ENCODE peak calls at places on chromosomes 11 and 22, in nine cellular contexts. U is GM12865, Y is colonic mucosa, H is nephron progenitor cell, P is fibroblast of mammary gland, O is Peyer's patch, A is psoas muscle, Z is choroid plexus epithelial cell, D is thoracic aorta. R is an unnamed sample.

GRCh38 chr11:128551641-128552335 is 35.6 kb downstream of the ETS1 start:
- DNase-seq in A (no peak), O (peak), P (peak), Y (no peak), Z (no peak), U (peak), D (no peak), H (no peak), R (no peak)

GRCh38 chr11:36098046-36098445 is 154.2 kb downstream of the LDLRAD3 start:
- DNase-seq in H (no peak), Y (no peak), P (no peak), Z (no peak), A (no peak), D (no peak), U (no peak), O (no peak), R (no peak)

GRCh38 chr11:9756461-9756860 is 92.6 kb downstream of the SWAP70 start:
- DNase-seq in A (no peak), P (no peak), O (no peak), Y (no peak), Z (no peak), U (no peak), D (no peak), H (no peak), R (no peak)

GRCh38 chr11:17351510-17352176 is at the start of gene NCR3LG1:
- DNase-seq in Z (peak), U (peak), Y (peak), P (peak), A (peak), H (peak), D (peak), O (peak), R (no peak)

GRCh38 chr11:102318469-102318868 is 1.2 kb downstream of the BIRC3 start:
- DNase-seq in A (no peak), H (no peak), Y (no peak), D (no peak), U (peak), P (peak), Z (no peak), O (peak), R (no peak)

GRCh38 chr22:32684148-32684821 is 117.2 kb upstream of the TIMP3 start:
- DNase-seq in D (no peak), U (no peak), Z (no peak), O (no peak), P (no peak), H (no peak), A (no peak), Y (no peak), R (no peak)

GRCh38 chr11:3933165-3933628 is 77.7 kb downstream of the STIM1 start:
- DNase-seq in H (no peak), Z (no peak), Y (no peak), U (no peak), D (no peak), O (no peak), A (no peak), P (no peak), R (no peak)

GRCh38 chr22:22928666-22929380 is 41.2 kb downstream of the IGLL5 start:
- DNase-seq in P (peak), D (no peak), Y (peak), O (peak), U (peak), H (no peak), Z (peak), A (peak), R (no peak)

GRCh38 chr22:20771918-20772625 is 1.8 kb upstream of the SERPIND1 start:
- DNase-seq in Y (no peak), H (peak), A (no peak), P (no peak), U (no peak), Z (no peak), D (no peak), O (no peak), R (no peak)
- TF ChIP-seq CTCF in Y (no peak), H (peak), A (no peak), P (no peak), U (no peak), Z (peak), D (no peak), O (no peak), R (peak)

GRCh38 chr22:44089717-44090570 is 65.8 kb downstream of the PARVB start:
- DNase-seq in Y (no peak), H (no peak), P (no peak), Z (no peak), O (no peak), U (no peak), A (peak), D (no peak), R (peak)

GRCh38 chr22:44084044-44084772 is 60.1 kb downstream of the PARVB start:
- DNase-seq in Z (no peak), A (peak), H (no peak), P (no peak), Y (no peak), O (no peak), D (no peak), U (no peak), R (no peak)

GRCh38 chr22:44088976-44089570 is 65.0 kb downstream of the PARVB start:
- DNase-seq in Y (no peak), U (no peak), Z (no peak), D (no peak), H (no peak), O (no peak), P (peak), A (peak), R (no peak)

GRCh38 chr22:44086759-44087158 is 62.7 kb downstream of the PARVB start:
- DNase-seq in O (no peak), P (no peak), U (no peak), D (no peak), A (no peak), Y (no peak), H (no peak), Z (no peak), R (no peak)

DNA sequence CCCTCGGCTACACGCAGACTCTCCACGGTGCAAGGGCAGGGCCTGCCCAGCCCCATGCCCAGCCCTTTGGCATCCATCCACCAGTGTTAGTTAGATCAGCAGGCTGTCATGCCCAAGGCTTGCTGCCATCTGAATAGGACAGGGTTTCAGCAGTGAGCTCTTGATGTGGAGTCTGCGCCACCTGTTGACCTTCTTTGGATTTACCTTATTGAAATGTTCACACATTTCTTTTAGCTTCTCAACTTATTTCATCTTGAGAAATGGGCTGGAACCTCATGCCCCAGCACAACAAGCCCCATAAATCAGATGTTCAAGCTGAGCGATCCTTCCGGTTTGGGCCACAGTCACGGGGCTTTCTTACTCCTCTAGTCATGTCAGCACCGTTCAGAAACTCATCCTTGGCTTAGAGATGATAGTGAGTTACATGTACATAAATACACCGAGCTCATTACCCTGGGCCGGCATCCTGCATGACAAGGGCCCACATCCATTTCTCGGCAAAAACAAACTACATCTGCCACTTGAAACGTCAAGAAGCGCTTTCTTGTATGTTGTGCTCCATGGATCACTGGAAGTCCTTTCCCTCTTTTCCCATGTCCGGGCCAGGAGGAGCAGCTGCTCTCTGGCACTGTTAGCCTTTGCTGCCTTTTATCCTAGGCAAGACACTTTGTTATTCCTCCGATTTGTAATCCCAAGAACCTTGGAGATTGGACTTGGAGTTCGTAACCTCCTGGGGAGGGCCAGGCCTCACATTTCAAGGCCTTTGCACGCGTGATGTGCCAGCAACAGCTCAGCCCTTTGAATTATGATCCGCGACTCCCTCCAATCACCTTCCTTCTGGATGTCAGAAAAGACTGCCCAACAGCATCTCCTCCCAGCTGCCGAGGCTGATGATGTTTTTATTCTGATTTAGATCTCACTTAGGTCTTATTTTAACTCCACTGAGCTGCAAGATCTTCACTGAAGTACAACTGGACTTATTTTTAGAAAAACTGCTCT is 61.9 kb downstream of the PARVB start:
- DNase-seq in H (peak), Z (peak), Y (peak), D (no peak), U (peak), A (peak), O (peak), P (peak), R (no peak)
- TF ChIP-seq CTCF in H (peak), Z (peak), Y (peak), D (no peak), U (peak), A (peak), O (no peak), P (peak), R (peak)

GRCh38 chr11:68002575-68002942 is 1.3 kb downstream of the UNC93B1 start:
- DNase-seq in O (no peak), P (no peak), U (peak), Z (no peak), H (no peak), Y (no peak), A (peak), D (no peak), R (no peak)
- TF ChIP-seq CTCF in O (no peak), P (no peak), U (no peak), Z (no peak), H (no peak), Y (no peak), A (no peak), D (no peak), R (no peak)

DNA sequence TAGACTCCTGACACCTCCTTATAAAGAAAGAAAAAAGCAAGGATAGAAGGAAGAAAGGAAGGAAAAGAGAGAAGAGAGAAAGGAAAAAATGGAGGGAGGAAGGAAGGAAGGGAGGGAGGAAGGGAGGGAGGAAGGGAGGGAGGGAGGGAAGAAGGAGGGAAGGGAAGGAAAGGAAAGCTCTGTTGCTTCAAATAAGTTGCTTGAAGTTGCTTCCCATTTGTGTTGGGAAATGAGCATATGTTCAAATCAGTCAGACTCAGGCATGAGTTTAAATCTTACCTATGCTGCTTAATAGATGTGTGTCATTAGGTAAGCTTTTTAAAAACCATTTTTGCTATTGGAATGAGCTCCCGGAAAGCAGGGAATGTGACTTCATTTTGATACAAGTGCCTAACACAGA is 6.6 kb upstream of the GAS2 start:
- DNase-seq in H (no peak), P (no peak), O (no peak), U (no peak), Z (no peak), D (no peak), A (no peak), Y (no peak), R (no peak)
- TF ChIP-seq CTCF in H (no peak), P (no peak), O (no peak), U (no peak), Z (no peak), D (no peak), A (no peak), Y (no peak), R (no peak)

GRCh38 chr11:108664730-108665525 is at the start of gene DDX10:
- DNase-seq in H (peak), P (peak), Z (peak), Y (peak), U (peak), D (peak), A (peak), O (peak), R (peak)
- TF ChIP-seq CTCF in H (no peak), P (no peak), Z (peak), Y (no peak), U (no peak), D (no peak), A (peak), O (peak), R (peak)

GRCh38 chr22:17808688-17809403 is 34.6 kb upstream of the BID start:
- DNase-seq in A (no peak), Y (no peak), D (no peak), U (peak), O (no peak), P (no peak), H (peak), Z (peak), R (no peak)

GRCh38 chr22:17810570-17811116 is 36.4 kb upstream of the BID start:
- DNase-seq in Z (no peak), H (no peak), A (no peak), U (no peak), Y (peak), O (no peak), D (no peak), P (no peak), R (no peak)

GRCh38 chr22:17807571-17808410 is 33.5 kb upstream of the BID start:
- DNase-seq in Z (peak), Y (no peak), D (no peak), U (no peak), A (peak), H (no peak), P (no peak), O (no peak), R (no peak)

GRCh38 chr22:17814084-17814483 is 39.8 kb upstream of the BID start:
- DNase-seq in H (no peak), U (no peak), P (no peak), A (no peak), Z (no peak), D (no peak), Y (no peak), O (no peak), R (no peak)

GRCh38 chr22:17811119-17811518 is 36.9 kb upstream of the BID start:
- DNase-seq in A (no peak), H (no peak), D (no peak), Z (no peak), U (no peak), P (no peak), O (no peak), Y (no peak), R (no peak)
- TF ChIP-seq CTCF in A (no peak), H (no peak), D (no peak), Z (no peak), U (no peak), P (no peak), O (no peak), Y (no peak), R (no peak)

GRCh38 chr11:11265994-11266606 is 87.0 kb downstream of the CSNK2A3 start:
- DNase-seq in O (peak), U (peak), Z (peak), Y (peak), D (no peak), H (peak), P (peak), A (peak), R (no peak)
- TF ChIP-seq CTCF in O (peak), U (peak), Z (peak), Y (peak), D (peak), H (peak), P (peak), A (peak), R (peak)

GRCh38 chr11:69102161-69102695 is 53.5 kb downstream of the TPCN2 start:
- DNase-seq in H (no peak), Y (no peak), U (no peak), P (no peak), O (no peak), A (no peak), Z (no peak), D (no peak), R (no peak)

GRCh38 chr11:69101792-69102152 is 53.0 kb downstream of the TPCN2 start:
- DNase-seq in Z (no peak), D (no peak), P (no peak), H (no peak), A (no peak), Y (no peak), U (no peak), O (no peak), R (no peak)

GRCh38 chr11:69104212-69104855 is 51.4 kb upstream of the SMIM38 start:
- DNase-seq in A (peak), P (no peak), Y (no peak), H (no peak), Z (no peak), U (no peak), O (no peak), D (no peak), R (no peak)

GRCh38 chr11:69101100-69101791 is 52.5 kb downstream of the TPCN2 start:
- DNase-seq in D (no peak), H (peak), A (peak), Y (peak), U (peak), P (peak), Z (peak), O (peak), R (no peak)

GRCh38 chr11:69102732-69103615 is 52.8 kb upstream of the SMIM38 start:
- DNase-seq in H (no peak), A (peak), U (no peak), Z (peak), Y (no peak), P (peak), D (no peak), O (no peak), R (no peak)
- TF ChIP-seq CTCF in H (no peak), A (no peak), U (no peak), Z (peak), Y (no peak), P (peak), D (no peak), O (no peak), R (peak)

GRCh38 chr11:126871792-126872191 is 128.8 kb downstream of the KIRREL3 start:
- DNase-seq in H (no peak), O (no peak), D (no peak), U (no peak), P (no peak), A (no peak), Z (no peak), Y (no peak), R (no peak)

GRCh38 chr11:126879516-126879915 is 121.1 kb downstream of the KIRREL3 start:
- DNase-seq in A (no peak), P (no peak), O (no peak), Y (no peak), H (no peak), Z (no peak), U (no peak), D (no peak), R (no peak)

GRCh38 chr11:126874276-126874675 is 126.3 kb downstream of the KIRREL3 start:
- DNase-seq in D (no peak), O (no peak), Y (no peak), P (no peak), H (no peak), Z (no peak), A (no peak), U (no peak), R (no peak)

GRCh38 chr11:126878892-126879291 is 121.7 kb downstream of the KIRREL3 start:
- DNase-seq in H (no peak), Y (no peak), P (no peak), Z (no peak), A (no peak), D (no peak), O (no peak), U (no peak), R (no peak)

GRCh38 chr11:126874831-126875230 is 125.7 kb downstream of the KIRREL3 start:
- DNase-seq in P (no peak), O (no peak), A (no peak), H (no peak), D (no peak), Y (no peak), Z (no peak), U (peak), R (no peak)
- TF ChIP-seq CTCF in P (peak), O (no peak), A (no peak), H (no peak), D (no peak), Y (no peak), Z (no peak), U (peak), R (peak)

GRCh38 chr22:35719212-35719869 is 1.7 kb downstream of the APOL5 start:
- DNase-seq in H (no peak), Y (no peak), Z (no peak), D (no peak), P (no peak), O (no peak), A (no peak), U (peak), R (no peak)
- TF ChIP-seq CTCF in H (no peak), Y (no peak), Z (no peak), D (no peak), P (peak), O (no peak), A (no peak), U (peak), R (no peak)